ENCODE peak calls at places on chromosomes 13 and 19, in four cellular contexts. B is lower lobe of right lung, L is IMR-90, G is A549. A is an unnamed sample.

GRCh38 chr19:1455336-1456120 is 5.6 kb downstream of the APC2 start:
- DNase-seq in B (no peak), L (peak), G (peak), A (no peak)

GRCh38 chr19:28472843-28473242 is 740.1 kb downstream of the UQCRFS1 start:
- DNase-seq in G (no peak), B (peak), L (no peak), A (no peak)

GRCh38 chr13:84962141-84962750 is 837.0 kb downstream of the SLITRK6 start:
- DNase-seq in L (no peak), B (no peak), G (no peak), A (no peak)

GRCh38 chr13:84126671-84127171 is 244.4 kb upstream of the SLITRK1 start:
- DNase-seq in L (no peak), B (no peak), G (no peak), A (no peak)

GRCh38 chr13:99873832-99874430 is 97.6 kb downstream of the ZIC5 start:
- DNase-seq in B (no peak), L (no peak), G (no peak), A (no peak)

GRCh38 chr13:105969761-105970160 is 565.7 kb downstream of the EFNB2 start:
- DNase-seq in G (no peak), B (no peak), L (no peak), A (no peak)

GRCh38 chr13:96075953-96076543 is 13.9 kb upstream of the HS6ST3 start:
- DNase-seq in G (peak), B (no peak), L (peak), A (no peak)

GRCh38 chr13:92716749-92717148 is 509.9 kb upstream of the GPC6 start:
- DNase-seq in L (peak), B (no peak), G (no peak), A (no peak)

GRCh38 chr19:58554494-58555368 is at the start of gene CHMP2A:
- DNase-seq in L (peak), B (peak), G (peak), A (peak)

GRCh38 chr19:21115430-21115829 is 26.4 kb upstream of the ZNF431 start:
- DNase-seq in L (no peak), G (no peak), B (no peak), A (no peak)

GRCh38 chr19:45068041-45068440 is 8.2 kb downstream of the ZNF296 start:
- DNase-seq in G (no peak), B (no peak), L (no peak), A (no peak)

GRCh38 chr13:98878421-98879126 is 99.3 kb downstream of the DOCK9 start:
- DNase-seq in L (no peak), G (no peak), B (no peak), A (no peak)

GRCh38 chr19:47582320-47582909 is 9.5 kb upstream of the ZNF541 start:
- DNase-seq in G (no peak), B (no peak), L (peak), A (no peak)

GRCh38 chr19:6717036-6717435 is 3.4 kb downstream of the C3 start:
- DNase-seq in B (no peak), L (no peak), G (no peak), A (no peak)
- TF ChIP-seq CTCF in B (no peak), L (no peak), G (no peak), A (no peak)

GRCh38 chr19:12052057-12052570 is 647 bp downstream of the ZNF878 start:
- DNase-seq in B (no peak), G (no peak), L (peak), A (no peak)

GRCh38 chr19:12055784-12056183 is 3.0 kb upstream of the ZNF878 start:
- DNase-seq in B (no peak), G (no peak), L (no peak), A (no peak)

GRCh38 chr19:12047868-12048267 is 4.9 kb downstream of the ZNF878 start:
- DNase-seq in G (no peak), B (no peak), L (peak), A (no peak)

GRCh38 chr19:12052571-12053169 is at the start of gene ZNF878:
- DNase-seq in G (no peak), L (peak), B (peak), A (peak)
- TF ChIP-seq CTCF in G (no peak), L (no peak), B (peak), A (peak)

GRCh38 chr19:31308781-31309180 is 40.5 kb downstream of the TSHZ3 start:
- DNase-seq in G (no peak), B (no peak), L (no peak), A (no peak)
- TF ChIP-seq CTCF in G (no peak), B (no peak), L (no peak), A (no peak)

GRCh38 chr19:51183629-51184028 is 41.3 kb upstream of the CD33 start:
- DNase-seq in G (no peak), L (no peak), B (no peak), A (no peak)

GRCh38 chr19:51187395-51188226 is 37.3 kb upstream of the CD33 start:
- DNase-seq in G (no peak), B (no peak), L (no peak), A (no peak)

GRCh38 chr19:51185868-51186215 is 39.0 kb upstream of the CD33 start:
- DNase-seq in L (no peak), G (no peak), B (no peak), A (no peak)

GRCh38 chr19:51186323-51186722 is 38.6 kb upstream of the CD33 start:
- DNase-seq in L (no peak), G (no peak), B (no peak), A (no peak)

DNA sequence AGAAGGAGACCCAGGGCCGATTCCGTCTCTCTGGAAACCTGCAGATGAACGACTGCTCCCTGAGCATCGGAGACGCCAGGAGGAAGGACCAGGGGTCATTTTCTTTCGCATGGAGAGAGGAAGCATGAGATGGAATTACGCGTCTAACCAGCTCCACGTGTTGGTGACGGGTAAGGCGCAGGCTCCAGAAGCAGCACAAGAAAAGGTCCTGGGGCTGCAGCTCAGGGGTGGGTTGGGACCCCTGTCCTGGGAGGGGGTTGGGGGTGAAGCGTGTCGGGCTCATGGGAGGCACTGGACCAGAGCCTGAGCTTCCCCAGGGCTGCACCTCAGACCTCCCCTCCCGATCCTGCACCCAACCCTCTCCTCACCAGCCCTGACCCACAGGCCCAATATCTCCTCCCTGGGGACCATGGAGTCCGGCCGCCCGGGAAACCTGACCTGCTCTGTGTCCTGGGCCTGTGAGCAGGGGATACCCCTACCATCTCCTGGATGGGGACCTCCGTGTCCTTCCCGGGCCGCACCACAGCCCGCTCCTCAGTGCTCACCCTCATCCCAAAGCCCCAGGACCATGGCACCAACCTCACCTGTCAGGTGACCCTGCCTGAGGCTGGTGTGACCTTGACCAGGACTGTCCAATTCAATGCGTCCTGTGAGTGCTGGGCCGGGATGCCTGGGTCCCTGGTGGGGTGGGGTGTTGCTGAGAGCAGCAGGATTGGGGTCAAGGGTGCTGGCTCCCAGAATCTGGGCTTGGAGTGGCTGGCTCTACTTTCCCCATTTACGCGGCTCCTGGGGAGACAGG is 39.6 kb upstream of the CD33 start:
- DNase-seq in L (no peak), G (no peak), B (no peak), A (no peak)
- TF ChIP-seq CTCF in L (no peak), G (no peak), B (no peak), A (no peak)

GRCh38 chr13:50080158-50080855 is 65.1 kb downstream of the KCNRG start:
- DNase-seq in B (no peak), L (peak), G (no peak), A (no peak)

GRCh38 chr13:50081106-50081898 is 66.1 kb downstream of the KCNRG start:
- DNase-seq in L (no peak), G (no peak), B (peak), A (peak)

GRCh38 chr13:50082426-50083283 is 67.4 kb downstream of the KCNRG start:
- DNase-seq in B (peak), G (peak), L (peak), A (peak)

GRCh38 chr13:50080856-50081105 is 65.5 kb downstream of the KCNRG start:
- DNase-seq in G (no peak), B (no peak), L (peak), A (no peak)

DNA sequence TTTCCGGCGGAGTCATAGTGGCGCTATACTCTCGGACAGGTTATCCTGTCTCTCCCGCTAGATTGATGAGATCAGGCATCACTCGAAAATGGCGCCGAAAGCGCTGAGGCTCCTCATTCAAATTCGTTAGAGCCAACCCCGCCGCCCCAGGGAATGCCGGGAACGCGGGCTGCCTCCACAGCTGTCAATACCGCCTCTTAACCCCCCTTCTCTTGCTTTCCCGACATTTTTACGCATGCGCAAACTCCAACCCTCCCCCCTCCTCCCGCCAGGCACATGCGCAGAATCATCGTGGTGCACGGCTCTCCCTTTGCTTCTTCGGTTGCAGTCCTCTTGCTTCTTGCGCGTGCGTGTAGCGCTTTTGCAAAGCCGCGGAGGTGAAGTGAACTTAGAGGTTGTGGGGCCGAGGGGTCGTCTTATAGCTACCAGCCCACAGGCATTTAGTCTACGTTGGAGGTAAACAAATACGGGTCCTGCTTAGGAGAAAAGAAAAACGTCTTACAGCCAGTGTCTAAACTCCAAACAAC is 66.7 kb downstream of the KCNRG start:
- DNase-seq in B (peak), G (peak), L (peak), A (peak)
- TF ChIP-seq CTCF in B (no peak), G (no peak), L (no peak), A (no peak)

GRCh38 chr13:40974460-40975407 is 44.4 kb downstream of the ELF1 start:
- DNase-seq in B (no peak), L (peak), G (peak), A (no peak)
- TF ChIP-seq CTCF in B (peak), L (peak), G (peak), A (peak)

GRCh38 chr19:10332158-10332964 is 968 bp downstream of the RAVER1 start:
- DNase-seq in B (no peak), G (no peak), L (no peak), A (no peak)
- TF ChIP-seq CTCF in B (no peak), G (no peak), L (peak), A (peak)